ENCODE peak calls at places on chromosomes 11 and 22, in eight cellular contexts. One of them, this sample, is unnamed.

GRCh38 chr11:120132645-120133185 is 5.2 kb downstream of the TRIM29 start:
- DNase-seq in uterus: peak
- DNase-seq in fibroblast of villous mesenchyme: no peak
- DNase-seq in GM12864: no peak
- DNase-seq in body of pancreas: peak
- DNase-seq in HFF-Myc: no peak
- DNase-seq in fibroblast of the aortic adventitia: no peak
- DNase-seq in naive thymus-derived CD4-positive, alpha-beta T cell: no peak
- DNase-seq in this sample: no peak

GRCh38 chr11:116610190-116610589 is 162.6 kb downstream of the BUD13 start:
- DNase-seq in body of pancreas: no peak
- DNase-seq in fibroblast of villous mesenchyme: no peak
- DNase-seq in fibroblast of the aortic adventitia: no peak
- DNase-seq in GM12864: no peak
- DNase-seq in HFF-Myc: no peak
- DNase-seq in naive thymus-derived CD4-positive, alpha-beta T cell: no peak
- DNase-seq in uterus: no peak
- DNase-seq in this sample: no peak

GRCh38 chr11:113457784-113458183 is 17.4 kb downstream of the DRD2 start:
- DNase-seq in GM12864: no peak
- DNase-seq in body of pancreas: no peak
- DNase-seq in fibroblast of the aortic adventitia: no peak
- DNase-seq in fibroblast of villous mesenchyme: no peak
- DNase-seq in uterus: no peak
- DNase-seq in HFF-Myc: no peak
- DNase-seq in naive thymus-derived CD4-positive, alpha-beta T cell: no peak
- DNase-seq in this sample: no peak

GRCh38 chr11:117439256-117439655 is 111.6 kb downstream of the CEP164 start:
- DNase-seq in fibroblast of the aortic adventitia: no peak
- DNase-seq in naive thymus-derived CD4-positive, alpha-beta T cell: no peak
- DNase-seq in uterus: no peak
- DNase-seq in GM12864: no peak
- DNase-seq in fibroblast of villous mesenchyme: no peak
- DNase-seq in HFF-Myc: no peak
- DNase-seq in body of pancreas: no peak
- DNase-seq in this sample: no peak

GRCh38 chr22:38239101-38239761 is 33.6 kb downstream of the TMEM184B start:
- DNase-seq in GM12864: no peak
- DNase-seq in fibroblast of villous mesenchyme: peak
- DNase-seq in fibroblast of the aortic adventitia: peak
- DNase-seq in body of pancreas: no peak
- DNase-seq in naive thymus-derived CD4-positive, alpha-beta T cell: no peak
- DNase-seq in HFF-Myc: peak
- DNase-seq in uterus: no peak
- DNase-seq in this sample: no peak

GRCh38 chr11:15843309-15843857 is 513.0 kb downstream of the SOX6 start:
- DNase-seq in fibroblast of the aortic adventitia: no peak
- DNase-seq in naive thymus-derived CD4-positive, alpha-beta T cell: no peak
- DNase-seq in uterus: no peak
- DNase-seq in fibroblast of villous mesenchyme: no peak
- DNase-seq in GM12864: no peak
- DNase-seq in HFF-Myc: no peak
- DNase-seq in body of pancreas: no peak
- DNase-seq in this sample: no peak

GRCh38 chr11:73563539-73564200 is 34.2 kb downstream of the FAM168A start:
- DNase-seq in fibroblast of the aortic adventitia: no peak
- DNase-seq in GM12864: no peak
- DNase-seq in fibroblast of villous mesenchyme: no peak
- DNase-seq in naive thymus-derived CD4-positive, alpha-beta T cell: no peak
- DNase-seq in HFF-Myc: no peak
- DNase-seq in uterus: no peak
- DNase-seq in body of pancreas: no peak
- DNase-seq in this sample: no peak

GRCh38 chr11:131064373-131064991 is 148.2 kb upstream of the SNX19 start:
- DNase-seq in naive thymus-derived CD4-positive, alpha-beta T cell: no peak
- DNase-seq in GM12864: peak
- DNase-seq in body of pancreas: peak
- DNase-seq in uterus: peak
- DNase-seq in HFF-Myc: peak
- DNase-seq in fibroblast of villous mesenchyme: peak
- DNase-seq in fibroblast of the aortic adventitia: peak
- DNase-seq in this sample: peak

GRCh38 chr22:17578129-17578754 is 14.9 kb downstream of the SLC25A18 start:
- DNase-seq in uterus: no peak
- DNase-seq in naive thymus-derived CD4-positive, alpha-beta T cell: no peak
- DNase-seq in fibroblast of villous mesenchyme: peak
- DNase-seq in body of pancreas: peak
- DNase-seq in GM12864: no peak
- DNase-seq in HFF-Myc: no peak
- DNase-seq in fibroblast of the aortic adventitia: peak
- DNase-seq in this sample: peak

GRCh38 chr11:120343429-120343828 is 7.2 kb downstream of the ARHGEF12 start:
- DNase-seq in HFF-Myc: no peak
- DNase-seq in fibroblast of the aortic adventitia: no peak
- DNase-seq in fibroblast of villous mesenchyme: no peak
- DNase-seq in naive thymus-derived CD4-positive, alpha-beta T cell: no peak
- DNase-seq in GM12864: peak
- DNase-seq in body of pancreas: no peak
- DNase-seq in uterus: no peak
- DNase-seq in this sample: no peak

GRCh38 chr11:28585007-28585406 is 476.8 kb downstream of the METTL15 start:
- DNase-seq in GM12864: no peak
- DNase-seq in uterus: no peak
- DNase-seq in fibroblast of the aortic adventitia: peak
- DNase-seq in HFF-Myc: peak
- DNase-seq in body of pancreas: no peak
- DNase-seq in naive thymus-derived CD4-positive, alpha-beta T cell: no peak
- DNase-seq in fibroblast of villous mesenchyme: no peak
- DNase-seq in this sample: no peak

GRCh38 chr11:61293869-61294716 is 1.0 kb downstream of the VWCE start:
- DNase-seq in fibroblast of villous mesenchyme: peak
- DNase-seq in naive thymus-derived CD4-positive, alpha-beta T cell: no peak
- DNase-seq in body of pancreas: peak
- DNase-seq in GM12864: no peak
- DNase-seq in HFF-Myc: no peak
- DNase-seq in uterus: peak
- DNase-seq in fibroblast of the aortic adventitia: peak
- DNase-seq in this sample: peak

GRCh38 chr22:45684169-45684568 is 12.5 kb downstream of the ATXN10 start:
- DNase-seq in uterus: no peak
- DNase-seq in fibroblast of villous mesenchyme: no peak
- DNase-seq in naive thymus-derived CD4-positive, alpha-beta T cell: no peak
- DNase-seq in HFF-Myc: no peak
- DNase-seq in body of pancreas: no peak
- DNase-seq in GM12864: no peak
- DNase-seq in fibroblast of the aortic adventitia: peak
- DNase-seq in this sample: no peak

GRCh38 chr22:46010951-46011626 is 34.1 kb upstream of the WNT7B start:
- DNase-seq in uterus: peak
- DNase-seq in HFF-Myc: no peak
- DNase-seq in GM12864: no peak
- DNase-seq in body of pancreas: no peak
- DNase-seq in naive thymus-derived CD4-positive, alpha-beta T cell: no peak
- DNase-seq in fibroblast of villous mesenchyme: no peak
- DNase-seq in fibroblast of the aortic adventitia: no peak
- DNase-seq in this sample: peak

DNA sequence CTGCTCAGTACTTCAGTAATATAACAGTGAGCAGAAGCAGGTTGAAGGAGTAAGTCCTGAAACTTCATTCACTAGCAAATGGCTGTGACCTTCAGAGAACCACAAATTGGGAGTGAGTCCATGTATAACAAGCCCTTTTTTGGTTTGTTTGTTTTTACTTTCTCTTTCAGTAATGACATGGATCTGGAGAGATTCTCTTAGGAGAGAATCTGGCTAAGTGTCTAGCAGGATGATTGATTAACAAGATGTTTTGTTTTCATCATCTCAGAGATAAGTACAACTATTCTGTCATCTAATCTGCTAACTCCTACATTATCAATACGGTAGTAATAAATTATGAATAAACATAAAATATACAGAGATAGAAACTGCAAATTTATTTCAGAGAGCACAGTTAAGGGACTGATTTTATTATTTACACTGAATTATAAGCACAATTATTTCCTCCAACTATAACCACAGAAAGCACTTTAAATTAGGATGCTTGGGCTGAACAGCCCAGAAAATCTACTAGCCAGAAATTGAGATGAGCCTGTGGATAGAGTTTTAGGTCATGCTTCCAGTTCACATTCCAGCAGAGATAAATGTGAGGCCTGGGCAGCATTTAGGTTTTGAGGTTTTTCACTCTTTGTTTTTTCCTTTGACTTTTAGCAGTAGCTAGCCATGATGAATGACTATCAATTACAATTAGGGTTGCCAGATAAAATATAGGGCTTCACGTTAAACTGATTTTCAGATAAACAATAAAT is 429.3 kb upstream of the FAT3 start:
- DNase-seq in GM12864: no peak
- DNase-seq in uterus: no peak
- DNase-seq in naive thymus-derived CD4-positive, alpha-beta T cell: no peak
- DNase-seq in fibroblast of villous mesenchyme: no peak
- DNase-seq in fibroblast of the aortic adventitia: no peak
- DNase-seq in HFF-Myc: no peak
- DNase-seq in body of pancreas: no peak
- DNase-seq in this sample: no peak
- H3K4me3 ChIP-seq in GM12864: no peak
- H3K4me3 ChIP-seq in uterus: no peak
- H3K4me3 ChIP-seq in naive thymus-derived CD4-positive, alpha-beta T cell: no peak
- H3K4me3 ChIP-seq in fibroblast of villous mesenchyme: no peak
- H3K4me3 ChIP-seq in fibroblast of the aortic adventitia: no peak
- H3K4me3 ChIP-seq in HFF-Myc: no peak
- H3K4me3 ChIP-seq in body of pancreas: no peak
- H3K4me3 ChIP-seq in this sample: no peak

DNA sequence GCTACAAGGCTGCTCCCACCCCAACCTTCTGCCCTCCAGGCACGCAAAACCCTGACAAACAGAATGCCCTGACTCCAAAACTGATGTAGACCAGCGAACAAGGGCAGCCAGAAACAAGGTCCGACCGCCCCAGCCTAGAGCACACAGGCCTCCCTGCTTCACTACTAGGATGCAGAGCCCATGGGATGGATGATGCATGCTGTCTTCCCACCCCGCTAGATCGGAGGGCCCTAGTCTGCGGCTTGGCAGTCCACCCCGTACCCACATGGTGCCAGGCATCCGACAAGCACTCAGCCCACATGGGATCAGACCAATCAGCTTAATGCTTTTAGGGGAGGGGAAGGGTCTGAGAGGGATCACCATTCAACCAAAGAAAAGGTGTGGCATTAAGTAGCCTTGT is 30.6 kb downstream of the PISD start:
- DNase-seq in fibroblast of villous mesenchyme: no peak
- DNase-seq in fibroblast of the aortic adventitia: no peak
- DNase-seq in GM12864: no peak
- DNase-seq in uterus: no peak
- DNase-seq in body of pancreas: no peak
- DNase-seq in HFF-Myc: no peak
- DNase-seq in naive thymus-derived CD4-positive, alpha-beta T cell: no peak
- DNase-seq in this sample: no peak
- H3K4me3 ChIP-seq in fibroblast of villous mesenchyme: peak
- H3K4me3 ChIP-seq in fibroblast of the aortic adventitia: peak
- H3K4me3 ChIP-seq in GM12864: peak
- H3K4me3 ChIP-seq in uterus: peak
- H3K4me3 ChIP-seq in body of pancreas: no peak
- H3K4me3 ChIP-seq in HFF-Myc: peak
- H3K4me3 ChIP-seq in naive thymus-derived CD4-positive, alpha-beta T cell: no peak
- H3K4me3 ChIP-seq in this sample: peak

GRCh38 chr11:11817957-11818356 is 23.8 kb upstream of the USP47 start:
- DNase-seq in fibroblast of the aortic adventitia: no peak
- DNase-seq in HFF-Myc: no peak
- DNase-seq in uterus: no peak
- DNase-seq in GM12864: no peak
- DNase-seq in body of pancreas: no peak
- DNase-seq in fibroblast of villous mesenchyme: no peak
- DNase-seq in naive thymus-derived CD4-positive, alpha-beta T cell: no peak
- DNase-seq in this sample: no peak
- H3K4me3 ChIP-seq in fibroblast of the aortic adventitia: no peak
- H3K4me3 ChIP-seq in HFF-Myc: no peak
- H3K4me3 ChIP-seq in uterus: no peak
- H3K4me3 ChIP-seq in GM12864: no peak
- H3K4me3 ChIP-seq in body of pancreas: no peak
- H3K4me3 ChIP-seq in fibroblast of villous mesenchyme: no peak
- H3K4me3 ChIP-seq in naive thymus-derived CD4-positive, alpha-beta T cell: no peak
- H3K4me3 ChIP-seq in this sample: no peak

GRCh38 chr22:44453441-44454112 is 44.5 kb downstream of the RTL6 start:
- DNase-seq in uterus: no peak
- DNase-seq in body of pancreas: peak
- DNase-seq in fibroblast of the aortic adventitia: no peak
- DNase-seq in fibroblast of villous mesenchyme: no peak
- DNase-seq in GM12864: no peak
- DNase-seq in naive thymus-derived CD4-positive, alpha-beta T cell: no peak
- DNase-seq in HFF-Myc: peak
- DNase-seq in this sample: no peak

GRCh38 chr22:44454113-44454769 is 43.8 kb downstream of the RTL6 start:
- DNase-seq in naive thymus-derived CD4-positive, alpha-beta T cell: no peak
- DNase-seq in HFF-Myc: no peak
- DNase-seq in uterus: no peak
- DNase-seq in body of pancreas: peak
- DNase-seq in GM12864: no peak
- DNase-seq in fibroblast of the aortic adventitia: no peak
- DNase-seq in fibroblast of villous mesenchyme: no peak
- DNase-seq in this sample: no peak

GRCh38 chr22:44455963-44456358 is 42.1 kb downstream of the RTL6 start:
- DNase-seq in fibroblast of the aortic adventitia: no peak
- DNase-seq in uterus: no peak
- DNase-seq in GM12864: no peak
- DNase-seq in naive thymus-derived CD4-positive, alpha-beta T cell: no peak
- DNase-seq in body of pancreas: no peak
- DNase-seq in HFF-Myc: no peak
- DNase-seq in fibroblast of villous mesenchyme: no peak
- DNase-seq in this sample: no peak

GRCh38 chr22:44456661-44457412 is 41.2 kb downstream of the RTL6 start:
- DNase-seq in GM12864: no peak
- DNase-seq in uterus: no peak
- DNase-seq in naive thymus-derived CD4-positive, alpha-beta T cell: no peak
- DNase-seq in body of pancreas: no peak
- DNase-seq in fibroblast of the aortic adventitia: no peak
- DNase-seq in HFF-Myc: no peak
- DNase-seq in fibroblast of villous mesenchyme: no peak
- DNase-seq in this sample: no peak

DNA sequence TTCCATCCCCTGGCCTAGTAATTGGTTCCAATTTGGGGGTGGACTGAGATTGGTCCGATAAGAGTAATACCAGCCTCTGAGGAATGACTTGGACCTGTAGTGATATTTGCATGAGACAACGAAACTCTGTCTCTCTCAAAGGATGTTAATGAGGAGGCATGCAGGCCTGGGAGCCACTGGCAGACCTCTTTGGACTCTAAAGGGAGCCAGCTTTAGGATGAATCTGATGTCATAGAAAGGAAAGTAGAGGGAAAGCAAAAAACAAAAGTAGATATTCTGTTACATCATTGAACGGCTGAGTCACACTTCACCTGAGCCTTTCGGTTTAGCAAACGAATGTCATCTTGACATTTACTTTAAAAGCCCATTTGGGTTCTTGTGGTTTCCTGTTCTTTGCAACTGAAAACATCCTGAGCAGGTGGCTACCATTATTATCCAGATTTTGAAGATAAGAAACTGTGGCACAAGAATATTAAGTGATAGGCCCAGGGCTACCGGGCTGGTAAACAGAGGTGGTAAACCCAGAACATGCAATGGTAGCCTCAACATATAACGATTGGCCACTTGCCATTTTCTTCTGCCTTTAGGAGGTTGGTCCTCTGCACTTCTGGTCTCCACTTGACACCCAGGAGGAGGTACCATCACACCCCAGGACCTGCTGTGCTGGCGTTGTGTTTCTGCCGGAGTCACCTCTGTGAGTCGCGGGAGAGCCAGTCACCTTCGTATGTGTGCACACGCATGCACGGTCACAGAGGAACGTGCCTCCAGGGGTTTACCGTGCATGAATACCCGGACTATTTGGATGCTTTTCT is 42.7 kb downstream of the RTL6 start:
- DNase-seq in GM12864: peak
- DNase-seq in fibroblast of villous mesenchyme: no peak
- DNase-seq in HFF-Myc: no peak
- DNase-seq in body of pancreas: peak
- DNase-seq in naive thymus-derived CD4-positive, alpha-beta T cell: peak
- DNase-seq in fibroblast of the aortic adventitia: no peak
- DNase-seq in uterus: no peak
- DNase-seq in this sample: no peak
- H3K4me3 ChIP-seq in GM12864: no peak
- H3K4me3 ChIP-seq in fibroblast of villous mesenchyme: no peak
- H3K4me3 ChIP-seq in HFF-Myc: no peak
- H3K4me3 ChIP-seq in body of pancreas: no peak
- H3K4me3 ChIP-seq in naive thymus-derived CD4-positive, alpha-beta T cell: peak
- H3K4me3 ChIP-seq in fibroblast of the aortic adventitia: no peak
- H3K4me3 ChIP-seq in uterus: no peak
- H3K4me3 ChIP-seq in this sample: no peak